ENCODE peak calls at places on chromosomes 16 and 17, in five cellular contexts. N is hepatocyte; G is lower lobe of right lung; K is OCI-LY7; I is effector memory CD4-positive, alpha-beta T cell. S is an unnamed sample.

GRCh38 chr16:19655242-19655777 is 62.7 kb downstream of the KNOP1 start:
- DNase-seq in I (no peak), K (no peak), N (no peak), G (no peak), S (no peak)

GRCh38 chr16:84268231-84268630 is 26.4 kb upstream of the WFDC1 start:
- DNase-seq in I (no peak), K (no peak), N (no peak), G (no peak), S (no peak)

GRCh38 chr17:5272313-5272712 is 9.8 kb upstream of the RABEP1 start:
- DNase-seq in K (no peak), G (no peak), N (no peak), I (no peak), S (no peak)

GRCh38 chr17:49822829-49823228 is 25.0 kb downstream of the TAC4 start:
- DNase-seq in K (no peak), N (no peak), I (no peak), G (no peak), S (no peak)

GRCh38 chr17:824372-824771 is 42.2 kb downstream of the MRM3 start:
- DNase-seq in K (no peak), N (no peak), G (no peak), I (no peak), S (no peak)

GRCh38 chr16:67862623-67863583 is 9.9 kb upstream of the EDC4 start:
- DNase-seq in I (no peak), G (no peak), K (no peak), N (no peak), S (no peak)

GRCh38 chr16:74726736-74727135 is 26.1 kb upstream of the MLKL start:
- DNase-seq in N (no peak), G (no peak), I (no peak), K (peak), S (no peak)

GRCh38 chr16:10180771-10181163 is 1.5 kb downstream of the GRIN2A start:
- DNase-seq in N (peak), K (peak), I (no peak), G (no peak), S (no peak)

GRCh38 chr16:4290236-4290830 is 17.5 kb upstream of the TFAP4 start:
- DNase-seq in G (peak), I (no peak), N (peak), K (no peak), S (no peak)

GRCh38 chr16:76335187-76335974 is 58.2 kb downstream of the CNTNAP4 start:
- DNase-seq in K (no peak), G (no peak), I (no peak), N (no peak), S (no peak)

GRCh38 chr17:35797370-35797769 is 1.9 kb upstream of the MMP28 start:
- DNase-seq in K (no peak), G (no peak), N (no peak), I (no peak), S (no peak)

GRCh38 chr16:80806957-80807356 is 2.6 kb upstream of the CDYL2 start:
- DNase-seq in I (peak), G (no peak), K (no peak), N (no peak), S (peak)

GRCh38 chr16:12009462-12009861 is 32.9 kb downstream of the SNX29 start:
- DNase-seq in K (no peak), G (no peak), N (no peak), I (no peak), S (no peak)

GRCh38 chr17:31696184-31696602 is 162.9 kb downstream of the COPRS start:
- DNase-seq in N (peak), I (no peak), K (no peak), G (peak), S (no peak)

GRCh38 chr16:26594666-26595065 is 472.1 kb upstream of the C16orf82 start:
- DNase-seq in N (no peak), I (no peak), K (no peak), G (no peak), S (no peak)

GRCh38 chr16:84983308-84983707 is 28.0 kb downstream of the ZDHHC7 start:
- DNase-seq in K (no peak), N (no peak), I (no peak), G (peak), S (no peak)

GRCh38 chr17:76881966-76882365 is 13.8 kb downstream of the MGAT5B start:
- DNase-seq in N (no peak), G (no peak), K (no peak), I (no peak), S (no peak)

GRCh38 chr17:51365090-51365489 is 104.7 kb downstream of the UTP18 start:
- DNase-seq in K (no peak), I (no peak), G (no peak), N (no peak), S (no peak)

GRCh38 chr16:81758376-81758775 is 20.7 kb upstream of the PLCG2 start:
- DNase-seq in I (no peak), N (no peak), G (no peak), K (no peak), S (peak)

GRCh38 chr16:71927787-71928186 is 32.5 kb downstream of the IST1 start:
- DNase-seq in G (no peak), K (no peak), I (no peak), N (no peak), S (no peak)

GRCh38 chr17:39777534-39778365 is 40.0 kb downstream of the GRB7 start:
- DNase-seq in I (no peak), N (no peak), K (peak), G (no peak), S (no peak)

GRCh38 chr16:47018223-47018891 is 44.9 kb upstream of the DNAJA2 start:
- DNase-seq in I (no peak), G (no peak), N (peak), K (peak), S (no peak)

GRCh38 chr16:69165584-69165983 is 21.4 kb upstream of the SNTB2 start:
- DNase-seq in G (no peak), K (no peak), I (no peak), N (no peak), S (no peak)

GRCh38 chr17:38705523-38705802 is 390 bp downstream of the MLLT6 start:
- DNase-seq in N (peak), G (peak), I (no peak), K (peak), S (no peak)

GRCh38 chr17:72396121-72396520 is 275.3 kb downstream of the SOX9 start:
- DNase-seq in K (no peak), I (no peak), G (no peak), N (no peak), S (no peak)

GRCh38 chr17:72397687-72398086 is 276.9 kb downstream of the SOX9 start:
- DNase-seq in N (no peak), K (no peak), I (no peak), G (no peak), S (no peak)

GRCh38 chr17:72399023-72399607 is 278.3 kb downstream of the SOX9 start:
- DNase-seq in I (no peak), G (no peak), K (no peak), N (no peak), S (no peak)

GRCh38 chr17:72399608-72400487 is 279.0 kb downstream of the SOX9 start:
- DNase-seq in N (peak), I (no peak), K (no peak), G (no peak), S (no peak)

DNA sequence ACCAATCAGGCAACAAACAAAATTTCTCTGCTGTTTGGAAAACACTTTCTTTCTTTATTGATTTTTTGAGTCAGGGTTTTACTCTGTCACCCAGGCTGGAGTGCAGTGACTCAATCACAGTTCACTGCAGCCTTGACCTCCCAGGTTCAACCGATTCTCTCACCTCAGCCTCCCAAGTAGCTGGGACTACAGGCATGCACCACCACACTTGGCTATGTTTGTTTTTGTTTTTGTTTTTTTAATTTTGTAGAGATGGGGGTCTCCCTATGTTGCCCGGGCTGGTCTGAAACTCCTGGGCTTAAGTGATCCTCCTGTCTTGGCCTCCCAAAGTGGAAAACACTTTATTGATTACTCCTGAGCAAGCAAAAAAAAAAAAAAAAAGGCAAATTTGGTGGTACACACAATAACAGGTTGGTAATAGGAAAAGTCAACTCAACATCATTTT is 276.4 kb downstream of the SOX9 start:
- DNase-seq in K (no peak), N (no peak), I (no peak), G (no peak), S (no peak)
- H3K27ac ChIP-seq in K (no peak), N (no peak), I (no peak), G (no peak), S (no peak)

DNA sequence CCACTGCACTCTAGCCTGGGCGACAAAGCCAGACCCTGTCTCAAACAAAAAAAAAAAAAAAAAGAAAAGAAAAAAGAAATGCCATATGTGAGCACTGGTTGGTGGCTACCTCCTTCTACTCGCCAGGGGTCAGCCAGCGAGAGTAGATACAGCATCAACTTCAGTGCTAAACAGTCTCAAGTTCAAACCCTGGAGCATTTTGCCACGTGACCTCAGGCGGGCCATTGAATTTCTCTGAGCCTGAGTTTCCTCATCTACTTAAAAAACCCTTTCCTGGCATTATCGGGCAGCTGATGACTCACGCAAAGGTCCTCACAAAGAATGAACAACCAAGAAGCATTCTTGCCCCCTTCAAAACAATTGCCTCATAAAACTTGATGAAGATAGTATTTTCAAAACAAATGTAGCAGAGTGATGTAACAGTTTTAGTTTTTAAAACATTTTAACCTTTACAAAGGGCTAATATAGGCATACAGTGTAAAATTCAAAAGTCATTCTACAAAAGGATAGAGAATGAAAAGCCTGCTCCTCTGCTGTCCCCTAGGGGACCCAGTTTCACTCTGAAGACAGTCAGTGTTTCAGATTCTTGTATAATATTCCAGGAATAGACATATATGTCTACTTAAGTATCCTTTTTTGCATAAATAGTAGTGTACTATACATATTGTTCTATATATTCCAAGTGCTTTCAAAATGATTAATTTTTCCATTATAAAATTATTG is 28.4 kb downstream of the DNAH2 start:
- DNase-seq in I (no peak), K (no peak), G (no peak), N (peak), S (no peak)
- H3K27ac ChIP-seq in I (no peak), K (no peak), G (no peak), N (peak), S (no peak)

GRCh38 chr17:54899201-54899600 is 1.5 kb upstream of the TOM1L1 start:
- DNase-seq in G (no peak), N (no peak), K (no peak), I (no peak), S (no peak)

GRCh38 chr17:54900457-54901229 is at the start of gene TOM1L1:
- DNase-seq in G (peak), N (peak), I (no peak), K (no peak), S (no peak)

GRCh38 chr17:54898576-54898975 is 2.1 kb upstream of the TOM1L1 start:
- DNase-seq in I (no peak), G (no peak), K (no peak), N (no peak), S (no peak)

GRCh38 chr17:54901230-54901847 is 687 bp downstream of the TOM1L1 start:
- DNase-seq in I (no peak), N (peak), G (no peak), K (no peak), S (no peak)

GRCh38 chr17:54899721-54900456 is 763 bp upstream of the TOM1L1 start:
- DNase-seq in N (no peak), I (no peak), K (no peak), G (no peak), S (no peak)
- H3K27ac ChIP-seq in N (peak), I (no peak), K (no peak), G (peak), S (peak)

GRCh38 chr16:57264950-57265371 is 19.5 kb downstream of the PLLP start:
- DNase-seq in I (no peak), N (no peak), G (peak), K (no peak), S (no peak)
- H3K27ac ChIP-seq in I (peak), N (peak), G (peak), K (no peak), S (peak)